ENCODE peak calls at places on chromosome 1, in five cellular contexts. G is tibial artery; W is AG10803; O is HFF-Myc; H is activated CD4-positive, alpha-beta T cell treated with anti-CD3 and anti-CD28 coated beads for 48 hours. X is an unnamed sample.

GRCh38 chr1:232620356-232620841 is 9.5 kb downstream of the SIPA1L2 start:
- DNase-seq in G (peak), W (peak), O (peak), H (no peak), X (no peak)

GRCh38 chr1:228002792-228003191 is 4.0 kb upstream of the WNT3A start:
- DNase-seq in G (no peak), W (no peak), O (no peak), H (no peak), X (no peak)

GRCh38 chr1:77175230-77175844 is 43.9 kb downstream of the PIGK start:
- DNase-seq in G (no peak), W (no peak), O (peak), H (peak), X (no peak)

GRCh38 chr1:35866998-35867397 is 16.0 kb upstream of the AGO1 start:
- DNase-seq in G (no peak), W (no peak), O (no peak), H (no peak), X (no peak)

GRCh38 chr1:230165526-230165925 is 98.5 kb downstream of the GALNT2 start:
- DNase-seq in G (no peak), W (no peak), O (no peak), H (no peak), X (no peak)

GRCh38 chr1:166253076-166253779 is 86.4 kb upstream of the FAM78B start:
- DNase-seq in G (no peak), W (no peak), O (no peak), H (no peak), X (no peak)

GRCh38 chr1:227901906-227902640 is 45.7 kb downstream of the WNT9A start:
- DNase-seq in G (no peak), W (peak), O (no peak), H (peak), X (no peak)

GRCh38 chr1:41319803-41320711 is 41.2 kb upstream of the FOXO6 start:
- DNase-seq in G (peak), W (no peak), O (no peak), H (no peak), X (no peak)

GRCh38 chr1:156420209-156421061 is 51.4 kb downstream of the RHBG start:
- DNase-seq in G (no peak), W (no peak), O (no peak), H (peak), X (peak)

GRCh38 chr1:65079941-65080340 is 68.1 kb upstream of the AK4 start:
- DNase-seq in G (no peak), W (peak), O (no peak), H (no peak), X (no peak)

GRCh38 chr1:117895482-117896114 is 33.8 kb downstream of the GDAP2 start:
- DNase-seq in G (peak), W (peak), O (peak), H (peak), X (peak)

GRCh38 chr1:16631248-16632043 is 18.1 kb upstream of the NBPF1 start:
- DNase-seq in G (no peak), W (no peak), O (no peak), H (peak), X (no peak)